ENCODE peak calls at places on chromosomes 6 and 20, in four cellular contexts. One of them, this sample, is unnamed.

GRCh38 chr6:132712366-132712765 is 1.5 kb downstream of the VNN1 start:
- DNase-seq in HT1080: peak
- DNase-seq in AG08395: no peak
- DNase-seq in NCI-H510A: no peak
- DNase-seq in this sample: peak

GRCh38 chr6:104969785-104970581 is 13.1 kb downstream of the LIN28B start:
- DNase-seq in HT1080: no peak
- DNase-seq in AG08395: no peak
- DNase-seq in NCI-H510A: no peak
- DNase-seq in this sample: no peak

GRCh38 chr20:32966881-32967781 is 37.1 kb downstream of the SUN5 start:
- DNase-seq in HT1080: no peak
- DNase-seq in AG08395: no peak
- DNase-seq in NCI-H510A: no peak
- DNase-seq in this sample: no peak

GRCh38 chr20:35947489-35947888 is 6.8 kb downstream of the SCAND1 start:
- DNase-seq in HT1080: peak
- DNase-seq in AG08395: peak
- DNase-seq in NCI-H510A: no peak
- DNase-seq in this sample: peak

GRCh38 chr20:53751394-53752368 is 158.0 kb upstream of the ZNF217 start:
- DNase-seq in HT1080: no peak
- DNase-seq in AG08395: no peak
- DNase-seq in NCI-H510A: no peak
- DNase-seq in this sample: peak

GRCh38 chr6:159642995-159643394 is 50.0 kb downstream of the SOD2 start:
- DNase-seq in HT1080: no peak
- DNase-seq in AG08395: no peak
- DNase-seq in NCI-H510A: no peak
- DNase-seq in this sample: no peak

GRCh38 chr6:157217198-157217893 is 106.0 kb downstream of the TMEM242 start:
- DNase-seq in HT1080: no peak
- DNase-seq in AG08395: no peak
- DNase-seq in NCI-H510A: no peak
- DNase-seq in this sample: no peak

GRCh38 chr6:2857580-2858337 is 16.1 kb upstream of the SERPINB1 start:
- DNase-seq in HT1080: peak
- DNase-seq in AG08395: no peak
- DNase-seq in NCI-H510A: no peak
- DNase-seq in this sample: peak

GRCh38 chr20:50111120-50111828 is 1.7 kb downstream of the UBE2V1 start:
- DNase-seq in HT1080: peak
- DNase-seq in AG08395: peak
- DNase-seq in NCI-H510A: no peak
- DNase-seq in this sample: peak

GRCh38 chr6:52136055-52136454 is 48.6 kb upstream of the PKHD1 start:
- DNase-seq in HT1080: no peak
- DNase-seq in AG08395: no peak
- DNase-seq in NCI-H510A: no peak
- DNase-seq in this sample: no peak

GRCh38 chr6:159114569-159114968 is 54.6 kb upstream of the FNDC1 start:
- DNase-seq in HT1080: no peak
- DNase-seq in AG08395: no peak
- DNase-seq in NCI-H510A: no peak
- DNase-seq in this sample: no peak

GRCh38 chr20:36851490-36851889 is 24.4 kb upstream of the TLDC2 start:
- DNase-seq in HT1080: no peak
- DNase-seq in AG08395: no peak
- DNase-seq in NCI-H510A: no peak
- DNase-seq in this sample: no peak

GRCh38 chr6:5181494-5182287 is 79.1 kb downstream of the LYRM4 start:
- DNase-seq in HT1080: no peak
- DNase-seq in AG08395: no peak
- DNase-seq in NCI-H510A: no peak
- DNase-seq in this sample: no peak

GRCh38 chr20:33127422-33128097 is 40.4 kb upstream of the BPIFA2 start:
- DNase-seq in HT1080: no peak
- DNase-seq in AG08395: no peak
- DNase-seq in NCI-H510A: no peak
- DNase-seq in this sample: no peak

This sample was measured in RPMI7951.